ENCODE peak calls at places on chromosomes 1 and 21, in nine cellular contexts. C, B, T, M, N, G, J, H and O are unnamed samples.
A peak's percentile ranks its signal among the peaks of the same experiment; 100 is the strongest.

GRCh38 chr1:114180742-114181141 is 27.1 kb upstream of the SYT6 start:
- DNase-seq in C (no peak), B (no peak), T (no peak), M (no peak), N (no peak), G (no peak), J (no peak), H (no peak), O (no peak)

GRCh38 chr1:223726380-223727001 is 14.2 kb downstream of the CAPN2 start:
- DNase-seq in C (no peak), B (peak; percentile 98), T (no peak), M (peak; percentile 98), N (no peak), G (peak; percentile 71), J (no peak), H (peak; percentile 72), O (peak; percentile 98)

GRCh38 chr1:209570757-209571156 is 12.8 kb upstream of the CAMK1G start:
- DNase-seq in C (no peak), B (no peak), T (no peak), M (no peak), N (no peak), G (no peak), J (no peak), H (no peak), O (no peak)

GRCh38 chr1:24284156-24284471 is 35.0 kb upstream of the GRHL3 start:
- DNase-seq in C (no peak), B (no peak), T (no peak), M (no peak), N (no peak), G (no peak), J (no peak), H (no peak), O (no peak)

GRCh38 chr1:84603941-84604830 is 29.9 kb upstream of the CTBS start:
- DNase-seq in C (no peak), B (peak; percentile 94), T (no peak), M (peak; percentile 95), N (peak; percentile 34), G (no peak), J (no peak), H (peak; percentile 23), O (peak; percentile 96)

GRCh38 chr1:244246334-244246733 is 195.3 kb downstream of the ZBTB18 start:
- DNase-seq in C (no peak), B (no peak), T (no peak), M (no peak), N (no peak), G (no peak), J (no peak), H (no peak), O (no peak)

GRCh38 chr1:228308628-228309547 is 97.7 kb downstream of the TRIM11 start:
- DNase-seq in C (peak; percentile 15), B (no peak), T (no peak), M (no peak), N (no peak), G (no peak), J (no peak), H (no peak), O (no peak)

GRCh38 chr1:243734311-243734700 is 115.7 kb downstream of the AKT3 start:
- DNase-seq in C (no peak), B (no peak), T (no peak), M (no peak), N (no peak), G (no peak), J (no peak), H (no peak), O (no peak)

GRCh38 chr1:175499595-175500367 is 243.6 kb downstream of the TNR start:
- DNase-seq in C (no peak), B (peak; percentile 25), T (no peak), M (no peak), N (no peak), G (no peak), J (no peak), H (no peak), O (no peak)

GRCh38 chr21:32712641-32713040 is 15.2 kb downstream of the SYNJ1 start:
- DNase-seq in C (peak; percentile 24), B (peak; percentile 35), T (no peak), M (no peak), N (no peak), G (no peak), J (no peak), H (no peak), O (no peak)

GRCh38 chr1:201252833-201253810 is 30.2 kb upstream of the PKP1 start:
- DNase-seq in C (no peak), B (no peak), T (no peak), M (no peak), N (peak; percentile 94), G (no peak), J (no peak), H (no peak), O (no peak)

GRCh38 chr1:91501527-91501859 is 842 bp downstream of the CDC7 start:
- DNase-seq in C (no peak), B (peak; percentile 49), T (no peak), M (peak; percentile 41), N (no peak), G (no peak), J (peak; percentile 61), H (no peak), O (peak; percentile 61)

GRCh38 chr1:68320349-68320748 is 88.0 kb upstream of the WLS start:
- DNase-seq in C (no peak), B (no peak), T (no peak), M (no peak), N (no peak), G (no peak), J (no peak), H (no peak), O (no peak)

GRCh38 chr1:5994713-5995621 is 2.7 kb upstream of the NPHP4 start:
- DNase-seq in C (peak; percentile 30), B (no peak), T (no peak), M (no peak), N (no peak), G (peak; percentile 53), J (no peak), H (peak; percentile 18), O (no peak)

GRCh38 chr1:2555634-2556276 is 416 bp upstream of the TNFRSF14 start:
- DNase-seq in C (peak; percentile 72), B (peak; percentile 82), T (no peak), M (peak; percentile 38), N (no peak), G (peak; percentile 40), J (no peak), H (peak; percentile 81), O (no peak)

GRCh38 chr21:45404726-45405270 is at the start of gene COL18A1:
- DNase-seq in C (no peak), B (peak; percentile 70), T (peak; percentile 84), M (peak; percentile 15), N (no peak), G (peak; percentile 43), J (no peak), H (peak; percentile 78), O (no peak)

GRCh38 chr1:151458936-151459330 is 361 bp downstream of the POGZ start:
- DNase-seq in C (peak; percentile 82), B (peak; percentile 68), T (peak; percentile 69), M (peak; percentile 65), N (no peak), G (peak; percentile 57), J (peak; percentile 81), H (peak; percentile 67), O (peak; percentile 75)

GRCh38 chr1:203361843-203362524 is 11.1 kb upstream of the FMOD start:
- DNase-seq in C (peak; percentile 50), B (no peak), T (no peak), M (peak; percentile 34), N (no peak), G (no peak), J (no peak), H (no peak), O (peak; percentile 45)

GRCh38 chr1:230771773-230772354 is 24.7 kb downstream of the CAPN9 start:
- DNase-seq in C (no peak), B (no peak), T (no peak), M (no peak), N (no peak), G (no peak), J (no peak), H (no peak), O (no peak)

GRCh38 chr1:72015006-72015405 is 267.3 kb downstream of the NEGR1 start:
- DNase-seq in C (no peak), B (no peak), T (no peak), M (no peak), N (no peak), G (no peak), J (no peak), H (no peak), O (no peak)

GRCh38 chr1:47178665-47179022 is 11.2 kb downstream of the PDZK1IP1 start:
- DNase-seq in C (no peak), B (peak; percentile 2), T (no peak), M (no peak), N (no peak), G (no peak), J (no peak), H (no peak), O (no peak)

GRCh38 chr21:33042812-33043211 is 17.1 kb downstream of the OLIG2 start:
- DNase-seq in C (no peak), B (peak; percentile 75), T (no peak), M (peak; percentile 96), N (no peak), G (no peak), J (no peak), H (no peak), O (peak; percentile 87)

GRCh38 chr1:247385283-247385682 is 30.7 kb upstream of the NLRP3 start:
- DNase-seq in C (no peak), B (no peak), T (no peak), M (peak; percentile 17), N (no peak), G (no peak), J (no peak), H (no peak), O (no peak)

GRCh38 chr1:39970274-39970673 is 15.3 kb downstream of the MFSD2A start:
- DNase-seq in C (no peak), B (no peak), T (no peak), M (no peak), N (no peak), G (no peak), J (no peak), H (no peak), O (no peak)

GRCh38 chr1:17919525-17920439 is 164.6 kb downstream of the ACTL8 start:
- DNase-seq in C (peak; percentile 38), B (peak; percentile 33), T (peak; percentile 83), M (peak; percentile 68), N (no peak), G (no peak), J (no peak), H (no peak), O (peak; percentile 16)

GRCh38 chr1:40017951-40018575 is 22.5 kb upstream of the CAP1 start:
- DNase-seq in C (peak; percentile 34), B (no peak), T (no peak), M (no peak), N (no peak), G (no peak), J (no peak), H (no peak), O (no peak)

GRCh38 chr1:114505148-114505561 is 5.8 kb downstream of the TRIM33 start:
- DNase-seq in C (no peak), B (no peak), T (no peak), M (no peak), N (no peak), G (no peak), J (no peak), H (no peak), O (no peak)

GRCh38 chr1:30437059-30437576 is 286.3 kb downstream of the MATN1 start:
- DNase-seq in C (no peak), B (no peak), T (no peak), M (no peak), N (no peak), G (no peak), J (no peak), H (no peak), O (no peak)

GRCh38 chr1:107648071-107648470 is 316.9 kb downstream of the VAV3 start:
- DNase-seq in C (no peak), B (no peak), T (no peak), M (peak; percentile 47), N (no peak), G (no peak), J (no peak), H (no peak), O (peak; percentile 88)

GRCh38 chr21:46226146-46226545 is 2.4 kb downstream of the LSS start:
- DNase-seq in C (no peak), B (no peak), T (no peak), M (peak; percentile 29), N (no peak), G (no peak), J (no peak), H (no peak), O (peak; percentile 20)

GRCh38 chr1:94113592-94114322 is 7.2 kb downstream of the ABCA4 start:
- DNase-seq in C (no peak), B (no peak), T (no peak), M (no peak), N (peak; percentile 5), G (no peak), J (no peak), H (no peak), O (no peak)